ENCODE peak calls at places on chromosome 20, in four cellular contexts. B, S, M and O are unnamed samples.

GRCh38 chr20:37939701-37940151 is 36.8 kb downstream of the VSTM2L start:
- DNase-seq in B (no peak), S (no peak), M (peak; percentile 43), O (no peak)

GRCh38 chr20:25856256-25856884 is 159.7 kb upstream of the ZNF337 start:
- DNase-seq in B (no peak), S (no peak), M (no peak), O (no peak)

GRCh38 chr20:34896086-34896551 is 19.7 kb downstream of the ACSS2 start:
- DNase-seq in B (peak; percentile 53), S (no peak), M (no peak), O (no peak)

GRCh38 chr20:41327178-41327577 is 9.6 kb upstream of the ZHX3 start:
- DNase-seq in B (no peak), S (no peak), M (no peak), O (no peak)

GRCh38 chr20:49775229-49775693 is 37.4 kb upstream of the SLC9A8 start:
- DNase-seq in B (peak; percentile 83), S (peak; percentile 94), M (peak; percentile 80), O (peak; percentile 66)

GRCh38 chr20:20130399-20130798 is 78.1 kb downstream of the CFAP61 start:
- DNase-seq in B (no peak), S (peak; percentile 1), M (no peak), O (no peak)

GRCh38 chr20:9035129-9035528 is 33.8 kb upstream of the PLCB4 start:
- DNase-seq in B (peak; percentile 89), S (peak; percentile 88), M (no peak), O (peak; percentile 90)

GRCh38 chr20:48656661-48657211 is 171.1 kb downstream of the PREX1 start:
- DNase-seq in B (no peak), S (no peak), M (no peak), O (no peak)

GRCh38 chr20:49983123-49983847 is 505 bp downstream of the SNAI1 start:
- DNase-seq in B (no peak), S (no peak), M (no peak), O (no peak)

GRCh38 chr20:9250511-9250910 is 181.6 kb downstream of the PLCB4 start:
- DNase-seq in B (no peak), S (no peak), M (no peak), O (no peak)

GRCh38 chr20:4601630-4602296 is 119.9 kb upstream of the PRND start:
- DNase-seq in B (peak; percentile 48), S (peak; percentile 5), M (peak; percentile 83), O (peak; percentile 38)

GRCh38 chr20:40668449-40669228 is 20.4 kb downstream of the MAFB start:
- DNase-seq in B (peak; percentile 16), S (no peak), M (no peak), O (no peak)

GRCh38 chr20:2911200-2911599 is 37.9 kb downstream of the PTPRA start:
- DNase-seq in B (peak; percentile 23), S (no peak), M (no peak), O (no peak)

GRCh38 chr20:13261460-13262301 is 40.6 kb downstream of the ISM1 start:
- DNase-seq in B (peak; percentile 9), S (peak; percentile 38), M (no peak), O (peak; percentile 5)

GRCh38 chr20:40019510-40019909 is 669.5 kb downstream of the MAFB start:
- DNase-seq in B (no peak), S (no peak), M (no peak), O (no peak)

GRCh38 chr20:41418031-41418430 is 51.4 kb upstream of the EMILIN3 start:
- DNase-seq in B (no peak), S (no peak), M (no peak), O (no peak)

GRCh38 chr20:56748476-56749377 is 119.6 kb downstream of the TFAP2C start:
- DNase-seq in B (no peak), S (no peak), M (peak; percentile 5), O (no peak)

GRCh38 chr20:41245086-41245707 is 72.3 kb downstream of the ZHX3 start:
- DNase-seq in B (peak; percentile 36), S (peak; percentile 35), M (no peak), O (no peak)

GRCh38 chr20:61694666-61695065 is 371.0 kb downstream of the TAF4 start:
- DNase-seq in B (no peak), S (no peak), M (no peak), O (no peak)

GRCh38 chr20:49452011-49452482 is 30.4 kb downstream of the KCNB1 start:
- DNase-seq in B (peak; percentile 12), S (no peak), M (no peak), O (no peak)

GRCh38 chr20:20549699-20550098 is 162.7 kb downstream of the RALGAPA2 start:
- DNase-seq in B (peak; percentile 73), S (peak; percentile 77), M (no peak), O (peak; percentile 83)

GRCh38 chr20:38043512-38044300 is 10.2 kb downstream of the RPRD1B start:
- DNase-seq in B (peak; percentile 91), S (peak; percentile 86), M (no peak), O (peak; percentile 49)

GRCh38 chr20:6768228-6769185 is 1.0 kb downstream of the BMP2 start:
- DNase-seq in B (peak; percentile 46), S (peak; percentile 61), M (peak; percentile 79), O (no peak)

DNA sequence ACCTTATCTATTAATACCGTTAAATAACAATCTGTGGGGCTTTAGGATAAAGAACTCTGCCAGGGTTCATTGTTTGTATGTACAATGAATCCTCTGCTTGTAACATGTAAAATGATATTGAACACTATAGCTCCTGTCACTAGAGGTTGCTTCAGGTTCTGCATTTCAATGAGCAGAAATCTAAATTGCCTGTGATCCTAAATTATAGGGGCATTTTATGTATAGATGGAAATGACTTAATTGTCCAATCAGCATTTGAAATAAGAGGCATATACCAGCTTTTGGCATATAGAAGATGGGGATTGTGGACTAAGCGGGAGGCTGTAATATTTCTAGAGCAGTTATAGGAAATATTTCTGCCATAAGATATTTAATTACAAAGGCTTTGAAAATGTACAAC is 2.0 kb downstream of the NCOA3 start:
- DNase-seq in B (no peak), S (no peak), M (no peak), O (no peak)
- H3K4me3 ChIP-seq in B (no peak overlapping the region), S (no peak overlapping the region), M (no peak overlapping the region), O (peak overlapping the region; percentile 96)

GRCh38 chr20:59823860-59824259 is 109.6 kb downstream of the SYCP2 start:
- DNase-seq in B (no peak), S (no peak), M (no peak), O (no peak)

GRCh38 chr20:59827138-59828056 is 106.0 kb downstream of the SYCP2 start:
- DNase-seq in B (no peak), S (no peak), M (no peak), O (no peak)

GRCh38 chr20:59825944-59826759 is 107.3 kb downstream of the SYCP2 start:
- DNase-seq in B (no peak), S (no peak), M (peak; percentile 47), O (peak; percentile 25)

GRCh38 chr20:59824711-59825562 is 108.5 kb downstream of the SYCP2 start:
- DNase-seq in B (no peak), S (no peak), M (no peak), O (no peak)

GRCh38 chr20:59825563-59825920 is 107.9 kb downstream of the SYCP2 start:
- DNase-seq in B (no peak), S (no peak), M (no peak), O (no peak)
- H3K4me3 ChIP-seq in B (no peak overlapping the region), S (no peak overlapping the region), M (no peak overlapping the region), O (no peak overlapping the region)

GRCh38 chr20:23358923-23359572 is 2.9 kb upstream of the GZF1 start:
- DNase-seq in B (no peak), S (no peak), M (no peak), O (no peak)
- H3K4me3 ChIP-seq in B (no peak overlapping the region), S (no peak overlapping the region), M (no peak overlapping the region), O (no peak overlapping the region)

DNA sequence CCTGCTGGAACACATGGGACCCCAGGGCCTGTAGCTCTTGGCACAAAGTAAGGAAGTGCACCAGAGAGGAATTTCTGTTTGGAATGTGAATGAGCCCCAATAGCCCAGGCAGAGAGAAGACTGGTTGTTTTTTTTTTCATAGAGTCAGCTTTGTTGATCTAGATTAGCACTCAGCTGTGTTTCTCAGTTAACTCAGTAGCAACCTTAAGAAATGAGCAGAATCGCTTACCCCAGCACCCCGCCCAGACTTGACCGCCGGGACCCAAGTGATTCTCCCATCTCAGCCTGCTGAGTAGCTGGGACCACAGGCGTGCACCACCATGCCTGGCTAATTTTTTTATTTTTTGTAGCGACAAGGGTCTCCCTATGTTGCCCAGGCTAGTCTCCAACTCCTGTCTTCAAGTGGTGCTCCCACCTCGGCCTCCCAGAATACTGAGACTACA is 2.8 kb downstream of the MGME1 start:
- DNase-seq in B (peak; percentile 83), S (peak; percentile 56), M (no peak), O (peak; percentile 38)
- H3K4me3 ChIP-seq in B (no peak overlapping the region), S (peak overlapping the region; percentile 42), M (no peak overlapping the region), O (peak overlapping the region; percentile 98)

GRCh38 chr20:45416917-45417316 is 976 bp downstream of the PIGT start:
- DNase-seq in B (no peak), S (no peak), M (no peak), O (no peak)
- H3K4me3 ChIP-seq in B (peak overlapping the region; percentile 77), S (no peak overlapping the region), M (no peak overlapping the region), O (peak overlapping the region; percentile 85)

GRCh38 chr20:53944796-53945195 is 125.6 kb downstream of the BCAS1 start:
- DNase-seq in B (no peak), S (no peak), M (no peak), O (no peak)

GRCh38 chr20:53945478-53945877 is 124.9 kb downstream of the BCAS1 start:
- DNase-seq in B (no peak), S (no peak), M (no peak), O (no peak)

GRCh38 chr20:53942121-53942816 is 128.1 kb downstream of the BCAS1 start:
- DNase-seq in B (peak; percentile 50), S (no peak), M (no peak), O (no peak)

GRCh38 chr20:53942973-53943372 is 127.4 kb downstream of the BCAS1 start:
- DNase-seq in B (no peak), S (no peak), M (no peak), O (no peak)

GRCh38 chr20:53943522-53944291 is 126.7 kb downstream of the BCAS1 start:
- DNase-seq in B (no peak), S (peak; percentile 51), M (no peak), O (no peak)
- H3K4me3 ChIP-seq in B (no peak overlapping the region), S (no peak overlapping the region), M (no peak overlapping the region), O (peak overlapping the region; percentile 21)

DNA sequence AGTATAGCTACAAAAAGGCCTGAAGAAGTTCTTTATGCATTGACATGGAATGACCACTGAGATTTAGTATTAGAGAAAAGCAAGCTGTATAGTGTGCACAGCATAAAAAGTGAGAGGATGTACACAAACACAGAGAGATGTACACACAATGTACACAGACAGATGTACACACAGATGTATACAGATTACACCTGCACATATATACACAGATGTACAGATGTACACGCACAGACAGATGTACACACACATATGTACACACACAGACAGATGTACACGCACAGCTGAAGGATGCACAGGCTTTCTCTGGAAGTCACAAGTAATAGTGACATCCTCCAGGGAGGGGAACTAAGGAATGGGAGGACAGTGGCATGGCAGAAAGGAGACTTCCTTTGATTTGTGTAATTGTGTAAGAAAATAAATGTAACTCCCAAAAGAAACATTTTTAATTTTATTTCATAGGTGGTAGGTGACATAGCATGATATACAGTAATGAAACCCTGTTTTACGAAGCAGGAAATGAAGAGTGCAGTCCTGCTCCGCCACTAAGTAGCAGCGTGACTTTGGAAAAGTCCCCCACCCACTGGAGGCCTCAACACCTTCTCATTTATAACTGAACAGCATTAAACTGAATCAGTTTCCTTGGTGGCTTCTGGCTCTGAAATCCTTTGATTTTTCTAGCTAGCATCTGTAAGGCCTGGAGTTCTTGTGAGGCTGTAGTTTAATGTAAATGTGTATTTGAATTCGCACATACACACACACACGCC is 14.1 kb downstream of the NFATC2 start:
- DNase-seq in B (no peak), S (no peak), M (no peak), O (no peak)
- H3K4me3 ChIP-seq in B (no peak overlapping the region), S (no peak overlapping the region), M (no peak overlapping the region), O (no peak overlapping the region)